ENCODE peak calls at places on chromosome 1, in ten cellular contexts. P, R, Q, B, M, J, X, D, V and U are unnamed samples.

GRCh38 chr1:230970432-230970831 is 8.2 kb downstream of the TTC13 start:
- DNase-seq in R (no peak), Q (no peak), X (no peak), P (no peak), J (no peak), M (no peak), V (no peak), D (no peak), B (no peak), U (no peak)

GRCh38 chr1:91730781-91731732 is 154.9 kb downstream of the TGFBR3 start:
- DNase-seq in J (peak), B (peak), X (no peak), V (no peak), D (no peak), Q (peak), M (no peak), R (peak), P (no peak), U (peak)

GRCh38 chr1:217369271-217369981 is 261.5 kb downstream of the GPATCH2 start:
- DNase-seq in B (no peak), Q (no peak), M (no peak), V (no peak), P (no peak), R (no peak), D (no peak), J (no peak), X (no peak), U (no peak)

GRCh38 chr1:196467230-196467629 is 141.0 kb downstream of the KCNT2 start:
- DNase-seq in M (no peak), R (no peak), J (no peak), P (no peak), V (no peak), X (no peak), D (no peak), Q (no peak), B (no peak), U (no peak)

GRCh38 chr1:7175507-7175906 is 390.3 kb downstream of the CAMTA1 start:
- DNase-seq in X (no peak), Q (no peak), J (no peak), D (no peak), R (no peak), V (no peak), P (no peak), B (no peak), M (no peak), U (no peak)

GRCh38 chr1:156337888-156338179 is 258 bp downstream of the CCT3 start:
- DNase-seq in B (no peak), D (no peak), M (no peak), P (no peak), X (no peak), Q (no peak), V (no peak), R (no peak), J (no peak), U (no peak)

GRCh38 chr1:206784471-206784903 is 12.2 kb upstream of the IL10 start:
- DNase-seq in D (no peak), R (peak), M (no peak), V (no peak), Q (no peak), B (no peak), X (no peak), P (no peak), J (no peak), U (no peak)

GRCh38 chr1:66981679-66982078 is 56.9 kb downstream of the MIER1 start:
- DNase-seq in Q (peak), V (no peak), R (peak), X (no peak), M (no peak), D (no peak), B (peak), J (no peak), P (no peak), U (no peak)

DNA sequence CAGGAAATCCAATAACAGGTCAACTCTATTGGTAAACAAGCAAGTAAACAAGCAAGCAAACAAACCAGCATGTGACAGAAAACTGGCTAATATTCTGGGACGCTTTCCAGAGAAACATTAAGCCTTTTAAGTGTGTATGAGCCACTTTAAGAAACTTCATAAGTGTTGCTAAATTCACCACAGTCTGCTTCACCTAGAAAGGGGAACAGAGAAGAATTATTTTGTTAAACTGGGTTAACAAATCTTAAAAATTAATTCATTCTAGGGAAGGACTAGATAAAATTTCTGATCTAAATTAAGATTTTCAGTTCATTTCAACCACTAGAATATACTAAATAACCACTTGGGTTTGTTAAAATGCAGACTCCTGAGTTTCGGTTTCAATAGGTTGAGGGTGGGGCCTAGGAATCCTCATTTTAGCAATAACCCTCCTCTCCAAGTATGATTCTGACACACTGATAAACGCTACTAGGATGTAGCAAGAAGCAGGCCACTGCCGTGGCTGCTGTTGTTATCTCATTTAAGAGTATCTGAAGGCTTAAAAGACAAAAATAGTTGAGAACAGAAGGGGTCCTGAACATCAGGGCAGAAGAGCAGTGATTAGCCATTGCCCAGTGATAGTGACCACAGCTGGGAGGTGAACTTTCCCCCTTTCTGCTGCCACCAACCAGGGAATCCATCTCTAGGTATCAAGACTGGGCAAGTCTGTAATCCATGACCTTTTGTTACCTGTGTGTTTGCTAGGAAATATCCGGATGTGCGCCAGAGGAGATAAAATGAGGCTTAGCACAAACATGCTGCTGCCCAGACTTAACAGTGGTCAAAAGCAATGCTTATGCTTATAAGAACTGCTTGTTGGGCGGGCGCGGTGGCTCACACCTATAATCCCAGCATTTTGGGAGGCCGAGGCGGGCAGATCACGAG is 11.2 kb downstream of the CREG1 start:
- DNase-seq in X (no peak), P (no peak), Q (no peak), B (no peak), R (no peak), V (no peak), M (no peak), D (no peak), J (no peak), U (no peak)
- H3K27ac ChIP-seq in X (peak), P (no peak), Q (no peak), B (no peak), R (no peak), V (no peak), M (no peak), D (no peak), J (no peak), U (no peak)

GRCh38 chr1:218804014-218804785 is 369.5 kb upstream of the LYPLAL1 start:
- DNase-seq in V (no peak), R (no peak), P (no peak), X (no peak), M (no peak), J (no peak), D (no peak), Q (no peak), B (no peak), U (no peak)

GRCh38 chr1:218803351-218803997 is 370.2 kb upstream of the LYPLAL1 start:
- DNase-seq in R (no peak), Q (no peak), M (no peak), X (no peak), P (no peak), V (no peak), D (no peak), B (no peak), J (no peak), U (no peak)

GRCh38 chr1:218802799-218803198 is 370.9 kb upstream of the LYPLAL1 start:
- DNase-seq in Q (no peak), V (no peak), J (no peak), D (no peak), M (no peak), X (no peak), P (no peak), B (no peak), R (no peak), U (no peak)
- H3K27ac ChIP-seq in Q (no peak), V (no peak), J (no peak), D (no peak), M (no peak), X (no peak), P (no peak), B (no peak), R (no peak), U (no peak)

GRCh38 chr1:42861014-42861399 is 14.6 kb downstream of the ZNF691 start:
- DNase-seq in V (no peak), R (no peak), P (no peak), Q (no peak), X (no peak), M (no peak), J (no peak), B (no peak), D (no peak), U (no peak)

DNA sequence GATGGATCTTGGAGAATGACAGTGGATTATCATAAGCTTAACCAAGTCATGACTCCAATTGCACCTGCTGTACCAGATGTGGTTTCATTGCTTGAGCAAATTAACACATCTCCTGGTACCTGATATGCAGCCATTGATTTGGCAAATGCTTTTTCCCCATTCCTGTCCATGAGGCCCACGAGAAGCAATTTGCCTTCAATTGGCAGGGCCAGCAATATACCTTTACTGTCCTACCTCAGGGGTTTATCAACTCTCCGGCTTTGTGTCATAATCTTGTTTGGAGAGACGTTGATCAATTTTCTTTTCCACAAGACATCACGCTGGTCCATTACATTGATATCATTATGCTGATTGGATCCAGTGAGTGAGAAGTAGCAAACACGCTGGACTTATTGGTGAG is 20.1 kb downstream of the ZNF691 start:
- DNase-seq in M (no peak), B (no peak), X (no peak), R (no peak), P (no peak), D (no peak), V (no peak), J (no peak), Q (no peak), U (no peak)
- H3K27ac ChIP-seq in M (no peak), B (no peak), X (no peak), R (no peak), P (no peak), D (no peak), V (no peak), J (no peak), Q (no peak), U (no peak)

GRCh38 chr1:25034736-25035522 is 104.9 kb upstream of the RUNX3 start:
- DNase-seq in B (no peak), X (no peak), V (no peak), Q (no peak), D (no peak), R (no peak), P (no peak), M (no peak), J (no peak), U (no peak)
- H3K27ac ChIP-seq in B (no peak), X (no peak), V (no peak), Q (no peak), D (no peak), R (no peak), P (no peak), M (no peak), J (no peak), U (no peak)